ENCODE peak calls at places on chromosomes 6 and 20, in four cellular contexts. Y, M, U and O are unnamed samples. For H3K4me1, the result is how much of the 10 kb centered on the place peaks cover.

GRCh38 chr6:162195441-162195840 is 532.1 kb downstream of the PRKN start:
- DNase-seq in Y (no peak), U (no peak), M (no peak), O (no peak)

GRCh38 chr6:2793491-2794151 is 28.4 kb downstream of the WRNIP1 start:
- DNase-seq in Y (peak), M (peak), U (no peak), O (no peak)

GRCh38 chr20:23449400-23449799 is 3.3 kb downstream of the CST11 start:
- DNase-seq in M (no peak), U (no peak), Y (no peak), O (peak)

GRCh38 chr6:82017316-82017715 is 230.2 kb downstream of the IBTK start:
- DNase-seq in Y (peak), M (no peak), U (no peak), O (peak)

GRCh38 chr6:89792881-89793280 is 26.7 kb downstream of the MDN1 start:
- DNase-seq in M (no peak), U (no peak), Y (peak), O (peak)

GRCh38 chr6:4253604-4254211 is 118.3 kb upstream of the ECI2 start:
- DNase-seq in Y (peak), M (no peak), U (peak), O (peak)

GRCh38 chr6:22956029-22956715 is 386.8 kb downstream of the HDGFL1 start:
- DNase-seq in Y (peak), U (no peak), M (no peak), O (peak)

GRCh38 chr6:29005183-29005885 is at the start of gene ZNF311:
- DNase-seq in U (peak), Y (peak), M (peak), O (peak)

GRCh38 chr6:127073222-127073621 is 45.2 kb upstream of the RSPO3 start:
- DNase-seq in M (no peak), Y (no peak), U (no peak), O (no peak)

GRCh38 chr6:9502991-9503761 is 911.7 kb downstream of the TFAP2A start:
- DNase-seq in Y (no peak), M (no peak), U (no peak), O (peak)

GRCh38 chr6:132007474-132008190 is 56.5 kb upstream of the CCN2 start:
- DNase-seq in Y (no peak), M (no peak), U (no peak), O (peak)

GRCh38 chr20:24662286-24662685 is 192.9 kb downstream of the SYNDIG1 start:
- DNase-seq in Y (no peak), M (no peak), U (no peak), O (no peak)

GRCh38 chr6:163416640-163417253 is 2.2 kb downstream of the QKI start:
- DNase-seq in Y (peak), M (no peak), U (peak), O (peak)

GRCh38 chr20:63567382-63568169 is 6.5 kb downstream of the HELZ2 start:
- DNase-seq in Y (no peak), M (peak), U (peak), O (peak)

GRCh38 chr6:343960-344815 is 47.4 kb upstream of the IRF4 start:
- DNase-seq in M (peak), Y (no peak), U (no peak), O (no peak)

GRCh38 chr6:291148-291696 is 1.1 kb upstream of the DUSP22 start:
- DNase-seq in Y (peak), U (no peak), M (no peak), O (peak)

GRCh38 chr6:84847349-84848160 is 83.2 kb upstream of the TBX18 start:
- DNase-seq in Y (peak), M (no peak), U (no peak), O (peak)

GRCh38 chr20:48846516-48847492 is 19.0 kb upstream of the PREX1 start:
- DNase-seq in M (no peak), U (no peak), Y (no peak), O (peak)

GRCh38 chr20:25000268-25000801 is 7.8 kb upstream of the APMAP start:
- DNase-seq in U (peak), M (peak), Y (peak), O (no peak)

GRCh38 chr6:5202206-5202605 is 58.5 kb downstream of the LYRM4 start:
- DNase-seq in M (no peak), U (no peak), Y (no peak), O (no peak)

GRCh38 chr20:52490715-52491430 is 299.3 kb upstream of the ZFP64 start:
- DNase-seq in Y (peak), U (no peak), M (no peak), O (no peak)

GRCh38 chr20:8454137-8454712 is 322.2 kb downstream of the PLCB1 start:
- DNase-seq in U (no peak), M (no peak), Y (peak), O (peak)

GRCh38 chr20:11755071-11755881 is 162.4 kb upstream of the BTBD3 start:
- DNase-seq in U (no peak), M (no peak), Y (no peak), O (no peak)

GRCh38 chr6:103001724-103002123 is 1608.2 kb downstream of the GRIK2 start:
- DNase-seq in Y (no peak), U (no peak), M (no peak), O (no peak)

GRCh38 chr6:85498596-85499258 is 48.8 kb downstream of the NT5E start:
- DNase-seq in Y (no peak), M (no peak), U (no peak), O (peak)

GRCh38 chr6:72811971-72812421 is 190.1 kb downstream of the KCNQ5 start:
- DNase-seq in M (no peak), U (no peak), Y (no peak), O (no peak)

GRCh38 chr6:29791162-29791561 is 36.5 kb upstream of the HLA-G start:
- DNase-seq in Y (no peak), M (no peak), U (no peak), O (no peak)

GRCh38 chr6:84764332-84765049 is at the start of gene TBX18:
- DNase-seq in U (peak), Y (peak), M (peak), O (peak)

GRCh38 chr6:28838634-28839442 is 84.9 kb downstream of the TRIM27 start:
- DNase-seq in Y (peak), U (peak), M (peak), O (peak)

GRCh38 chr6:41451039-41451438 is 95.1 kb upstream of the FOXP4 start:
- DNase-seq in Y (peak), M (no peak), U (no peak), O (peak)

GRCh38 chr6:157595768-157596167 is 214.8 kb downstream of the ZDHHC14 start:
- DNase-seq in U (no peak), M (no peak), Y (no peak), O (no peak)

DNA sequence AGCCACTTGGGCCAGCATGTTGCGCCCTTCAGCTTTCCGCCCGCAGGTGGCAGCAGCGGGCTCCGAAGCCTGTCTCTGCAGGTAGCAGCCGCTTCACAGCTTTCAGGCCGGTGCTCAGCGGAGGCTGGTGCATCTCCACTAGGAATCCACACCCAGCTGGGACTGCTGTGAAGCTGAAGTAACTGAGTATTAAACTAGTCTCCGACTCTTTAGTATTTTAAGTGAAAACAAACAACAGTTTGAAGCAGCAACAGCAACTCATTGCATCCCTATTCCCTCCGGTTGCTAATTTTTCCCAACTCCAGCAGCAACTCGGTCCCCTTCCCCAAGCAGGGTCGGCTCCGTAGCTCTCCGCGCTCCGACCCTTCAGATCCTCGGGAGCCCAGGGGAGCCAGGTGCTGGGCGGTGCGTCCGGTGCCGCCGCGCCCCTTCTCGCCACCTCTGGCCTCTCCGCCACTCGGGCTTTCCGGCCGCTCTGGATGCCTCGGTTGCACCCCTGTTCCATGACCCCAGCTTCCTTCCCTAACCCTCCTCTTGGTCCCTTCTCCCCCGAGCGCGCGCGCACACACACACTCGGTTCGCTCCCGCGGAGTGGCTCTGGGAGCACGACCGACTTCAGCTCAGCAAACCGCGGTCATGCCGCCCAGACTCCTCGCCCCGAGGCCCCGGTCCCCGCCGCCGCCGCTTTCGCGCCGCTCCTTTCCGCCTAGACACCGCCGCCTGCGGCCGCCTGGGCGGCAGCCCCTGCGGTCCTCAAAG is 789 bp upstream of the NKAIN2 start:
- DNase-seq in M (peak), U (peak), Y (peak), O (peak)
- H3K4me3 ChIP-seq in M (peak), U (peak), Y (peak), O (peak)

GRCh38 chr20:53579581-53580375 is 13.9 kb downstream of the ZNF217 start:
- DNase-seq in M (peak), Y (peak), U (no peak), O (no peak)
- H3K4me1 ChIP-seq in M (half or more), Y (under half), U (under half), O (under half)

DNA sequence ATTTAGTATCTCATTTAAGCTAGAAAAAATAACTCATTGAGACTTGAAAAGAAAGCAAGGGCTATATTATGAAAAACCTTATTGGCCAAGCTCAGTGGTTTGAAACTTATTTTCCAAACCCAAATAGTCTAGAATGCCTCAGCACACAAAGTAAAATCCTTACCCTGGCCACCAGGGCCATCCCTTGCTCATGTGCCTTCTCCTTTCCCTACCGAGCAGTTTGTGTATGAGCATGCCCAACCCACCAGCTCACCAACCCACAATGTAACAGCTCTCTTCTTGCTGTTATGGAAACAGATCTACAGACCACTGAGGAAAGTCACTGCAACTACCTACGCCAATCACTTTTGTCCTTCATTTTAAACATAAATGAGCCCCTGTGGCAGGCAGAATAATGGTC is 79.6 kb upstream of the CARMIL1 start:
- DNase-seq in M (no peak), Y (no peak), U (no peak), O (no peak)
- H3K4me3 ChIP-seq in M (no peak), Y (no peak), U (no peak), O (no peak)

GRCh38 chr20:53871541-53871940 is 198.9 kb downstream of the BCAS1 start:
- DNase-seq in U (no peak), M (no peak), Y (no peak), O (no peak)
- H3K4me1 ChIP-seq in U (under half), M (under half), Y (under half), O (under half)

DNA sequence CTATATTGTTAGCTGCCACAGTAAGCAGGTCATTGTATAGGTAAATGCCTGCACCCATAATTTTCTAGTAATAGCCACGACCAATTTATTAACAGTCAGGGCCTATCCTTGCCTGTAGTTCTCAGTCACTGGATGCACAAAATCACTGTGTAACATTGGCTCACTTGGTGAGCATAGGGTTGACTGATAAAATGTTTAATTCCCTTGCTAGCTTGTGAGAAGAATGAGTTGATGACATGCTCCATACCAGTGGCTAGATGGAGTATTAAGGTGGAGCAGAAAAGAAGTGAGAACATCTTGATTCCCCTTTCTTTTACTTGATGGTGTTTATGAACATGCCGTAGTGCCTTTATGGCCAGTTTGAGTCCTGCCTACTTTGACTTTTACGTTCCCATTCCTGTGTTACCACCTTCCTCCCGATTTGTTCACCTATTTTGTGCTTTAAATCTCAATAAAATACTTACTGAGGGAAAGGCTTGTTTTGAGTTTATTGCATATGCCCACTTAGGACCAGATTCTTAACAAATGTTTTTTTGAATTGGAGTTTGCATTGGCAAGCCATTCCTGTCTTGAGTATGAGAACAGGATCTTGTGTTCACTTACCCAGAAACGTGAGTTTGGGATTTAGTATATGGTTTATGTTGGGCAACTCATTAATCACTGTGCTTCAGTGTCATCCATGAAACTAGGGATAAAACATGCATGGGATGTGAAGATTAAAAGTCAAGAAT is 5.6 kb downstream of the SRSF6 start:
- DNase-seq in M (no peak), U (no peak), Y (no peak), O (no peak)
- H3K4me3 ChIP-seq in M (no peak), U (no peak), Y (no peak), O (no peak)

DNA sequence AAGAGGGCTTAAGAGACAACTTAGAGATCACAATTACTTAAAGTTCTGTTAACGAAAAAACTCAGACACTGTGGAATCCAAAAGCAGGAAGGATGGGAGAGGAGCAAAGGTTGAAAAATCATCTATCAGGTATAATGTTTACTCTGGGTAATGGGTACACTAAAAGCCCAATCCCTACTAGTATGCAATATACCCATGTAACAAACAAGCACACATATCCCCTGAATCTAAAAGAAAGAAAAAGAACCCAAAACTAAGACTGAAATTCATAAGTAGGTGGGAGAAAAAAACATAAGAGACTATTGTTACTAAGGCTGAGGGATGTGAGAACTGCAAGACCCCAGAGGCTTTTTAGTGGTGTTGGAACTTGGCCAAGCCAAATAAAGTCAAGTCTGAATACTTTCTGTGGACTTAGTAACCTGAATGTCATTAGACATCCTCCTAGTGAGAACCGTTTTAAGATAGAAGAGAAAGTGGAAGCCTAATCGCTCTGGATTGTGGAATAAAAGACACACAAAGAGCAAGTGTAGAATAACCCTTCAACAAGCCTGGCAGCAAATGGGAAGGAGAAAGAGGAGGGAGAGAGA is 189.4 kb upstream of the RNF217 start:
- DNase-seq in U (no peak), Y (no peak), M (no peak), O (no peak)
- H3K4me1 ChIP-seq in U (under half), Y (under half), M (under half), O (under half)